ENCODE peak calls at places on chromosomes 13 and 19, in five cellular contexts. One of them, this sample, is unnamed. For H3K4me1 and H3K9me3, the result is how much of the 10 kb centered on the place peaks cover.

GRCh38 chr19:38647966-38648788 is 728 bp downstream of the ACTN4 start:
- DNase-seq in HepG2: no peak
- DNase-seq in colonic mucosa: peak
- DNase-seq in heart right ventricle: no peak
- DNase-seq in heart left ventricle: no peak
- DNase-seq in this sample: no peak

GRCh38 chr13:105660550-105660949 is 874.9 kb downstream of the EFNB2 start:
- DNase-seq in heart right ventricle: no peak
- DNase-seq in heart left ventricle: no peak
- DNase-seq in HepG2: no peak
- DNase-seq in colonic mucosa: no peak
- DNase-seq in this sample: no peak

GRCh38 chr13:23724196-23724970 is 154.2 kb downstream of the TNFRSF19 start:
- DNase-seq in heart left ventricle: no peak
- DNase-seq in HepG2: no peak
- DNase-seq in heart right ventricle: no peak
- DNase-seq in colonic mucosa: no peak
- DNase-seq in this sample: no peak

GRCh38 chr19:48471836-48472235 is 2.7 kb downstream of the CYTH2 start:
- DNase-seq in colonic mucosa: no peak
- DNase-seq in HepG2: no peak
- DNase-seq in heart left ventricle: no peak
- DNase-seq in heart right ventricle: no peak
- DNase-seq in this sample: no peak

GRCh38 chr13:112821340-112822055 is 131.7 kb downstream of the ATP11A start:
- DNase-seq in heart right ventricle: no peak
- DNase-seq in colonic mucosa: no peak
- DNase-seq in HepG2: no peak
- DNase-seq in heart left ventricle: no peak
- DNase-seq in this sample: no peak

GRCh38 chr13:60756306-60756705 is 359.3 kb downstream of the TDRD3 start:
- DNase-seq in HepG2: no peak
- DNase-seq in heart right ventricle: no peak
- DNase-seq in heart left ventricle: no peak
- DNase-seq in colonic mucosa: no peak
- DNase-seq in this sample: no peak

GRCh38 chr13:85652536-85652935 is 146.7 kb downstream of the SLITRK6 start:
- DNase-seq in colonic mucosa: no peak
- DNase-seq in heart left ventricle: no peak
- DNase-seq in HepG2: no peak
- DNase-seq in heart right ventricle: no peak
- DNase-seq in this sample: no peak

GRCh38 chr13:31115616-31116015 is 46.1 kb downstream of the HSPH1 start:
- DNase-seq in colonic mucosa: no peak
- DNase-seq in heart right ventricle: no peak
- DNase-seq in HepG2: no peak
- DNase-seq in heart left ventricle: no peak
- DNase-seq in this sample: no peak

GRCh38 chr13:26184791-26185250 is 37.3 kb downstream of the RNF6 start:
- DNase-seq in HepG2: peak
- DNase-seq in colonic mucosa: peak
- DNase-seq in heart right ventricle: peak
- DNase-seq in heart left ventricle: no peak
- DNase-seq in this sample: no peak

GRCh38 chr13:75135325-75135825 is 346.6 kb downstream of the TBC1D4 start:
- DNase-seq in heart left ventricle: no peak
- DNase-seq in colonic mucosa: no peak
- DNase-seq in heart right ventricle: no peak
- DNase-seq in HepG2: no peak
- DNase-seq in this sample: no peak

GRCh38 chr19:4536798-4537197 is 1.8 kb upstream of the PLIN5 start:
- DNase-seq in heart right ventricle: no peak
- DNase-seq in heart left ventricle: no peak
- DNase-seq in colonic mucosa: no peak
- DNase-seq in HepG2: no peak
- DNase-seq in this sample: no peak

GRCh38 chr19:8368136-8368535 is 4.2 kb downstream of the ANGPTL4 start:
- DNase-seq in colonic mucosa: no peak
- DNase-seq in HepG2: no peak
- DNase-seq in heart right ventricle: no peak
- DNase-seq in heart left ventricle: no peak
- DNase-seq in this sample: no peak

GRCh38 chr13:46313441-46314257 is 73.4 kb downstream of the RUBCNL start:
- DNase-seq in colonic mucosa: no peak
- DNase-seq in heart left ventricle: no peak
- DNase-seq in heart right ventricle: no peak
- DNase-seq in HepG2: no peak
- DNase-seq in this sample: no peak

GRCh38 chr19:15507068-15508034 is 974 bp upstream of the CYP4F22 start:
- DNase-seq in HepG2: no peak
- DNase-seq in colonic mucosa: no peak
- DNase-seq in heart right ventricle: no peak
- DNase-seq in heart left ventricle: no peak
- DNase-seq in this sample: no peak

GRCh38 chr19:45798995-45799517 is 6.4 kb upstream of the DMWD start:
- DNase-seq in heart left ventricle: no peak
- DNase-seq in HepG2: peak
- DNase-seq in colonic mucosa: no peak
- DNase-seq in heart right ventricle: peak
- DNase-seq in this sample: no peak

GRCh38 chr19:10829967-10830366 is 6.0 kb downstream of the TMED1 start:
- DNase-seq in heart left ventricle: no peak
- DNase-seq in HepG2: no peak
- DNase-seq in heart right ventricle: no peak
- DNase-seq in colonic mucosa: no peak
- DNase-seq in this sample: no peak

GRCh38 chr13:50732712-50733111 is 110.8 kb downstream of the DLEU7 start:
- DNase-seq in heart right ventricle: no peak
- DNase-seq in heart left ventricle: no peak
- DNase-seq in colonic mucosa: no peak
- DNase-seq in HepG2: no peak
- DNase-seq in this sample: no peak

GRCh38 chr13:50726164-50726563 is 117.3 kb downstream of the DLEU7 start:
- DNase-seq in HepG2: no peak
- DNase-seq in colonic mucosa: no peak
- DNase-seq in heart left ventricle: no peak
- DNase-seq in heart right ventricle: no peak
- DNase-seq in this sample: no peak

GRCh38 chr13:50730496-50731171 is 112.9 kb downstream of the DLEU7 start:
- DNase-seq in HepG2: no peak
- DNase-seq in colonic mucosa: no peak
- DNase-seq in heart left ventricle: no peak
- DNase-seq in heart right ventricle: no peak
- DNase-seq in this sample: no peak

GRCh38 chr13:50731400-50731799 is 112.1 kb downstream of the DLEU7 start:
- DNase-seq in heart left ventricle: no peak
- DNase-seq in HepG2: no peak
- DNase-seq in colonic mucosa: no peak
- DNase-seq in heart right ventricle: no peak
- DNase-seq in this sample: no peak

DNA sequence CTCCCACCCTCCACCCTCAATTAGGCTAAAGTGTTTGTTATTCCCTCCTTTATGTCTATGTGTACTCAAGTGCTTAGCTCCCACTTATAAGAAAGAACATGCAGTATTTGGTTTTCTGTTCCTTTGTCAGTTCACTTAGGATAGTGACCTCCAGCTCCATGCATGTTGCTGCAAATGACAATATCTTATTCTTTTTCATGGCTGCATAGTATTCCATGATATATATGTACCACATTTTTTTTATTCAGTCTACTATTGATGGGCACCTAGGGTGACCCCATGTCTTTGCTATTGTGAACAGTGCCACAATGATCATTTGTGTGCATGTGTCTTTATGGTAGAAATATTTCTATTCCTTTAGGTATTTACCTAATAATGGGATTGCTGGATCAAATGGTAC is 114.3 kb downstream of the DLEU7 start:
- DNase-seq in heart left ventricle: no peak
- DNase-seq in heart right ventricle: no peak
- DNase-seq in colonic mucosa: no peak
- DNase-seq in HepG2: no peak
- DNase-seq in this sample: no peak
- H3K4me1 ChIP-seq in heart left ventricle: under half
- H3K4me1 ChIP-seq in heart right ventricle: under half
- H3K4me1 ChIP-seq in colonic mucosa: under half
- H3K4me1 ChIP-seq in HepG2: under half
- H3K4me1 ChIP-seq in this sample: under half

DNA sequence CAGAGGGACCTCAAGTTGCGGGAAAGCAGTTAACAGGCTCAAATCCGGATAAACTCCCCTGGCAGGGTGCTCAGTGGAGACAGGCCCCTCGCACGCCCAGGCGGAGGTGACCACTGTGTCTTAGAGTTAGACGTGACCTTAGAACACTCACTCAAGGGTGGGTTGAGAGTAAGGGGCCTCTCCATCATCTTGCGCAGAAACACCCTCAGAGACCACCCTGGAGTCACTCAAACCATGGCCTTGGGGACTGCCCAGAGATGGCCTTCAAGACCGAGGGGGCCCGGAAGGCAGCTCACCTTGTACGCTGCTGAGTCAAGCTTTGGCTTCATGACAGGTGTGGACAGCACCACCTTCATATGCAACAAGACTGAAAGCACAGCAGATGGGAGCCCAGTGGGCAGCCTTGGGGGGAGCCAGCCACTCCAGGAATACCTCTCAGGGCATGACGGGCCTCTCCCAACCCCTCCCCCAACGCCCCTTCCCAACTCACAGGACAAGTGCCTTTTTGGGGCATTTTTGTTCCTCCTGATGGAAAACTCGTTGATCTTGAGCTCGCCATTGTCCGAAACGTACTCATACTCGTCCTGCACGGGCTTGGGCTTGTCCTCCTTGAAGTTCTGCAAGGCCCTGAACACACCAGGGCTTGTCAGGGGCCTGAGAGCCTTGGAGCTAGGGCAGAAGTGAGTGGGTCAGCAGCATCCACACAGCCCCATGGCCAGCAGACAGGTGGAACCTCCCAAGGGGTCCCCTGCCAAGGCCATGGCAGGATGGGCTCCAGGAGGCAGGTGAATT is 229.2 kb downstream of the TUBA3C start:
- DNase-seq in colonic mucosa: no peak
- DNase-seq in HepG2: no peak
- DNase-seq in heart right ventricle: no peak
- DNase-seq in heart left ventricle: peak
- DNase-seq in this sample: no peak
- H3K9me3 ChIP-seq in colonic mucosa: under half
- H3K9me3 ChIP-seq in HepG2: half or more
- H3K9me3 ChIP-seq in heart right ventricle: under half
- H3K9me3 ChIP-seq in heart left ventricle: under half
- H3K9me3 ChIP-seq in this sample: under half

GRCh38 chr19:12938536-12939291 is at the start of gene CALR:
- DNase-seq in heart right ventricle: peak
- DNase-seq in heart left ventricle: no peak
- DNase-seq in colonic mucosa: peak
- DNase-seq in HepG2: no peak
- DNase-seq in this sample: no peak
- TF ChIP-seq CTCF in heart right ventricle: peak
- TF ChIP-seq CTCF in heart left ventricle: peak
- TF ChIP-seq CTCF in colonic mucosa: no peak
- TF ChIP-seq CTCF in HepG2: no peak
- TF ChIP-seq CTCF in this sample: peak

GRCh38 chr19:14404322-14404721 is 14.8 kb downstream of the DDX39A start:
- DNase-seq in heart left ventricle: no peak
- DNase-seq in colonic mucosa: no peak
- DNase-seq in HepG2: no peak
- DNase-seq in heart right ventricle: no peak
- DNase-seq in this sample: no peak

GRCh38 chr19:14405758-14406644 is 13.1 kb downstream of the DDX39A start:
- DNase-seq in colonic mucosa: peak
- DNase-seq in heart left ventricle: peak
- DNase-seq in heart right ventricle: peak
- DNase-seq in HepG2: peak
- DNase-seq in this sample: peak

GRCh38 chr19:14407889-14408640 is 11.1 kb downstream of the DDX39A start:
- DNase-seq in heart right ventricle: no peak
- DNase-seq in heart left ventricle: no peak
- DNase-seq in HepG2: peak
- DNase-seq in colonic mucosa: peak
- DNase-seq in this sample: no peak

GRCh38 chr19:14406645-14407331 is 12.4 kb downstream of the DDX39A start:
- DNase-seq in heart left ventricle: no peak
- DNase-seq in heart right ventricle: no peak
- DNase-seq in colonic mucosa: no peak
- DNase-seq in HepG2: no peak
- DNase-seq in this sample: no peak

GRCh38 chr19:14405380-14405757 is 13.8 kb downstream of the DDX39A start:
- DNase-seq in heart right ventricle: no peak
- DNase-seq in colonic mucosa: no peak
- DNase-seq in heart left ventricle: no peak
- DNase-seq in HepG2: no peak
- DNase-seq in this sample: no peak
- H3K4me1 ChIP-seq in heart right ventricle: under half
- H3K4me1 ChIP-seq in colonic mucosa: under half
- H3K4me1 ChIP-seq in heart left ventricle: under half
- H3K4me1 ChIP-seq in HepG2: under half
- H3K4me1 ChIP-seq in this sample: under half

GRCh38 chr19:6894313-6894712 is 6.9 kb downstream of the ADGRE1 start:
- DNase-seq in HepG2: no peak
- DNase-seq in colonic mucosa: no peak
- DNase-seq in heart left ventricle: no peak
- DNase-seq in heart right ventricle: no peak
- DNase-seq in this sample: no peak
- H3K9me3 ChIP-seq in HepG2: under half
- H3K9me3 ChIP-seq in colonic mucosa: under half
- H3K9me3 ChIP-seq in heart left ventricle: under half
- H3K9me3 ChIP-seq in heart right ventricle: under half
- H3K9me3 ChIP-seq in this sample: under half